ENCODE peak calls at places on chromosomes 11 and 22, in six cellular contexts. H, O, V, B, A and Y are unnamed samples.

GRCh38 chr11:85854212-85854556 is 999 bp upstream of the CCDC83 start:
- DNase-seq in V (no peak), O (no peak), B (no peak), H (no peak), A (no peak), Y (no peak)

GRCh38 chr11:64809781-64810241 is 540 bp downstream of the MEN1 start:
- DNase-seq in V (no peak), A (no peak), H (peak; percentile 69), O (peak; percentile 25), B (peak; percentile 77), Y (no peak)

GRCh38 chr11:133215529-133216230 is 316.6 kb downstream of the OPCML start:
- DNase-seq in H (no peak), A (no peak), B (no peak), O (no peak), V (no peak), Y (peak; percentile 1)

GRCh38 chr22:23696326-23696851 is 5.6 kb downstream of the RGL4 start:
- DNase-seq in H (no peak), O (no peak), A (no peak), B (no peak), V (no peak), Y (no peak)

GRCh38 chr22:42945027-42945426 is 69.9 kb downstream of the PACSIN2 start:
- DNase-seq in V (no peak), O (no peak), A (no peak), B (no peak), H (no peak), Y (no peak)

GRCh38 chr11:46003647-46004046 is 81.2 kb downstream of the LARGE2 start:
- DNase-seq in B (no peak), H (no peak), A (no peak), O (no peak), V (no peak), Y (no peak)

GRCh38 chr11:118531597-118532084 is 649 bp downstream of the TMEM25 start:
- DNase-seq in B (no peak), H (peak; percentile 22), A (no peak), V (no peak), O (no peak), Y (no peak)

GRCh38 chr11:2888266-2888968 is 2.8 kb upstream of the CDKN1C start:
- DNase-seq in H (peak; percentile 82), A (peak; percentile 40), V (peak; percentile 98), B (peak; percentile 95), O (peak; percentile 86), Y (peak; percentile 96)

GRCh38 chr11:27977031-27977430 is 130.9 kb downstream of the KIF18A start:
- DNase-seq in H (peak; percentile 26), O (no peak), A (no peak), B (no peak), V (no peak), Y (no peak)

GRCh38 chr22:46331496-46331895 is 4.0 kb upstream of the TRMU start:
- DNase-seq in V (no peak), A (no peak), H (no peak), B (no peak), O (no peak), Y (no peak)

GRCh38 chr11:36077368-36077767 is 133.5 kb downstream of the LDLRAD3 start:
- DNase-seq in H (no peak), B (no peak), A (no peak), O (no peak), V (no peak), Y (no peak)

GRCh38 chr22:32539631-32540449 is 65.2 kb downstream of the FBXO7 start:
- DNase-seq in O (no peak), A (no peak), B (no peak), V (no peak), H (no peak), Y (no peak)

GRCh38 chr11:115580416-115580815 is 76.2 kb upstream of the CADM1 start:
- DNase-seq in H (no peak), V (no peak), A (no peak), O (peak; percentile 26), B (no peak), Y (no peak)

GRCh38 chr11:90113541-90113940 is 20.9 kb upstream of the NAALAD2 start:
- DNase-seq in H (no peak), O (no peak), A (no peak), B (no peak), V (no peak), Y (no peak)

GRCh38 chr11:34234086-34234740 is 123.6 kb downstream of the ABTB2 start:
- DNase-seq in V (no peak), A (no peak), H (peak; percentile 59), O (no peak), B (peak; percentile 78), Y (no peak)

GRCh38 chr11:126140932-126141291 is 70.5 kb downstream of the RPUSD4 start:
- DNase-seq in A (no peak), V (peak; percentile 81), O (peak; percentile 71), B (peak; percentile 59), H (no peak), Y (peak; percentile 82)

GRCh38 chr11:5684627-5685362 is at the start of gene TRIM5:
- DNase-seq in V (peak; percentile 92), A (peak; percentile 95), B (peak; percentile 81), O (peak; percentile 51), H (peak; percentile 97), Y (peak; percentile 96)

GRCh38 chr11:115201121-115201792 is 303.0 kb downstream of the CADM1 start:
- DNase-seq in V (no peak), O (no peak), A (peak; percentile 82), B (no peak), H (no peak), Y (no peak)

GRCh38 chr11:108618529-108618928 is 25.0 kb upstream of the EXPH5 start:
- DNase-seq in B (no peak), A (no peak), H (no peak), O (no peak), V (no peak), Y (no peak)

GRCh38 chr11:33161120-33162005 is at the start of gene CSTF3:
- DNase-seq in V (peak; percentile 100), B (peak; percentile 100), O (peak; percentile 98), H (peak; percentile 97), A (peak; percentile 92), Y (peak; percentile 100)
- TF ChIP-seq CTCF in V (peak; percentile 92), B (peak; percentile 62), O (peak; percentile 30), H (no peak), A (peak; percentile 47), Y (peak; percentile 63)

GRCh38 chr11:779955-780532 is 2.8 kb upstream of the GATD1 start:
- DNase-seq in H (no peak), B (no peak), O (no peak), A (no peak), V (no peak), Y (no peak)
- TF ChIP-seq CTCF in H (no peak), B (no peak), O (no peak), A (no peak), V (no peak), Y (no peak)

GRCh38 chr22:19645391-19645790 is 68.9 kb upstream of the SEPTIN5 start:
- DNase-seq in V (no peak), A (no peak), O (no peak), B (no peak), H (no peak), Y (no peak)
- TF ChIP-seq CTCF in V (no peak), A (peak; percentile 7), O (peak; percentile 5), B (no peak), H (no peak), Y (no peak)

DNA sequence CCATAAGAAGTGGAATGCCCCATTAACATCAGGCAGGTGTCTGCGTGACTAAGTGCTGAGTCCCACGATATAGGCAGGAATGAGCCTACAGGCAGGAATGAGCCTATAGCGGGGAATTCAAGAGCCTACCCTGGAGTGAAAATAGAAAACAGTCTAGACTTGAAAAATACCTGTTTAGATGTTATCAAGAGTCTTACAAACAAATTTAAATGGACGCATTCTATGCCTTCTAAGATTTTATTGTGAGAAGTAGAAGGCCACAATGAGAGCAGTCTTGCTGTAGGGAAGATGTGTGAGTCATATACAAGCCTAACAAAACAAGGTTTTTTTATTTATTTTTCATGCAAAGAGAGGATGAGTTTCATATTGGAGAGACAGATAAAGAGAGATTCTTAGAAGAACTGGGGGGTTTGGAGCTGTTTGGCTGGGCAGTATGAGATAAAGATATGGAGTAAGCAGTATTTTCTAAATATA is 200.8 kb upstream of the ZC3H12C start:
- DNase-seq in O (no peak), A (no peak), B (no peak), H (peak; percentile 78), V (no peak), Y (no peak)
- TF ChIP-seq CTCF in O (no peak), A (no peak), B (no peak), H (no peak), V (no peak), Y (no peak)